ENCODE peak calls at places on chromosome 17, in four cellular contexts. Z is K562, Y is HepG2, F is WTC11. V is an unnamed sample.
A peak's percentile ranks its signal among the peaks of the same experiment; 100 is the strongest.

GRCh38 chr17:80824549-80825470 is 166.8 kb upstream of the CHMP6 start:
- DNase-seq in Z (no peak), Y (no peak), F (no peak), V (no peak)

GRCh38 chr17:34318474-34318873 is 761 bp upstream of the CCL8 start:
- DNase-seq in Z (peak; percentile 59), Y (no peak), F (peak; percentile 63), V (peak; percentile 10)

GRCh38 chr17:78355045-78355641 is 4.7 kb downstream of the SOCS3 start:
- DNase-seq in Z (peak; percentile 38), Y (peak; percentile 58), F (no peak), V (no peak)

GRCh38 chr17:57861737-57862409 is 12.0 kb upstream of the MRPS23 start:
- DNase-seq in Z (no peak), Y (peak; percentile 54), F (peak; percentile 58), V (no peak)

GRCh38 chr17:76710863-76711611 is at the start of gene MXRA7:
- DNase-seq in Z (peak; percentile 73), Y (no peak), F (peak; percentile 76), V (peak; percentile 76)

GRCh38 chr17:49117581-49118230 is 14.9 kb upstream of the B4GALNT2 start:
- DNase-seq in Z (no peak), Y (no peak), F (no peak), V (no peak)

GRCh38 chr17:15892679-15893332 is 52.1 kb upstream of the ADORA2B start:
- DNase-seq in Z (no peak), Y (peak; percentile 40), F (no peak), V (no peak)

GRCh38 chr17:48055531-48056245 is 7.5 kb downstream of the NFE2L1 start:
- DNase-seq in Z (peak; percentile 61), Y (no peak), F (peak; percentile 77), V (no peak)

GRCh38 chr17:47785538-47786123 is 36.0 kb downstream of the OSBPL7 start:
- DNase-seq in Z (peak; percentile 67), Y (peak; percentile 52), F (peak; percentile 82), V (peak; percentile 48)

GRCh38 chr17:60292697-60293096 is 99.2 kb downstream of the USP32 start:
- DNase-seq in Z (no peak), Y (no peak), F (no peak), V (no peak)

GRCh38 chr17:12342609-12343248 is 322.1 kb downstream of the MAP2K4 start:
- DNase-seq in Z (peak; percentile 20), Y (no peak), F (peak; percentile 89), V (peak; percentile 39)

GRCh38 chr17:57408064-57408811 is 151.9 kb downstream of the MSI2 start:
- DNase-seq in Z (no peak), Y (peak; percentile 86), F (peak; percentile 38), V (no peak)

GRCh38 chr17:26792486-26792885 is 501.4 kb upstream of the WSB1 start:
- DNase-seq in Z (no peak), Y (no peak), F (no peak), V (no peak)

GRCh38 chr17:40500190-40500589 is 1.2 kb downstream of the TNS4 start:
- DNase-seq in Z (no peak), Y (no peak), F (no peak), V (no peak)

GRCh38 chr17:28470266-28471126 is 2.9 kb upstream of the SLC13A2 start:
- DNase-seq in Z (peak; percentile 33), Y (no peak), F (no peak), V (no peak)
- TF ChIP-seq SP1 in Z (no peak), Y (no peak), F (no peak), V (no peak)

GRCh38 chr17:6305613-6306360 is 129.1 kb downstream of the AIPL1 start:
- DNase-seq in Z (no peak), Y (no peak), F (no peak), V (no peak)
- TF ChIP-seq ELF4 in Z (no peak), Y (no peak), F (no peak), V (no peak)

GRCh38 chr17:50129303-50129945 is 536 bp downstream of the SAMD14 start:
- DNase-seq in Z (no peak), Y (no peak), F (no peak), V (peak; percentile 40)
- TF ChIP-seq SP1 in Z (no peak), Y (no peak), F (no peak), V (no peak)

DNA sequence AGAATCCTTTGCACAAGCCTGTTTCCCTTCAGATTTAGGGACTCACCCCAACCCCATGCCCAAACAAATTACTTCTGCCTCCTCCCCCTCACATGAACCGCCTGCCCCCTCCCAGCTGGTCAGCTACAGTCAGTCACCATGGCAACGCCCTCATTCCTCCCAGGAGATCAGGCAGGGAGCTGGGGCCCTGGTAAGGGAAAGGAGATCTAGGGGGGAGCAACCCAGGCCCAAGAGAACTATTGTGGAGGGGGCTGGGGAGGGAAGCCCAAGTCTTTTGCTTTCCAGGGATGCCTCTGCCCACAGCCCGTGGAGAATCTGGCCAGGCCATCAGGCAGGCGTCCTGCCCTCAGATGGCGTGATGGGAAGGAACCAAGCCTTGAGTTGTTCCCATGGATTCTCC is 2.8 kb downstream of the FAM171A2 start:
- DNase-seq in Z (peak; percentile 38), Y (no peak), F (peak; percentile 54), V (no peak)
- TF ChIP-seq ELF4 in Z (no peak), Y (no peak), F (no peak), V (no peak)

GRCh38 chr17:28901866-28902818 is 737 bp downstream of the DHRS13 start:
- DNase-seq in Z (peak; percentile 76), Y (no peak), F (no peak), V (peak; percentile 35)
- TF ChIP-seq SP1 in Z (peak; percentile 61), Y (no peak), F (no peak), V (no peak)

DNA sequence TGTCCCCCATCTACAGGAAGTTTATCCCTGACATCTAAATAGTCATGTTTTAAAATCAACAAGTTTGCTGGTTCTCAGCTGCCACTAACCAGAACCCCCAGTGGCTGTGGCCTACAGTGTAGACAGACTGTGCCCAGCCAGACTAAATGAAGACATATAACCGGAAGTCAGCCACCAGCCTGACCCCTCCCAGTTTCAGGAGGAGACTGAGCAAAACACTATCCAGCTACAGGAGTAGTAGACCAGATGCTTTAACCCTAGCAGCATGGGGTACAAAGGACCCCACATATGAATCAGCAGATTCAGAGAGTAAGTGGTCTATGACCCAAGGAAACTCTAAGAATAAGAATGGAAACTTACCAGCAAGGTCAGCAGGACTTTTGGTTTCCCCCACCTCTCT is 83.4 kb downstream of the HIC1 start:
- DNase-seq in Z (peak; percentile 44), Y (no peak), F (no peak), V (peak; percentile 49)
- TF ChIP-seq ELF4 in Z (no peak), Y (no peak), F (no peak), V (no peak)